ENCODE peak calls at places on chromosomes 7 and 10, in ten cellular contexts. One of them, this sample, is unnamed. For H3K4me1, the result is how much of the 10 kb centered on the place peaks cover.

GRCh38 chr7:74289018-74289659 is at the start of gene CLIP2:
- DNase-seq in cardiac muscle cell: peak
- DNase-seq in left ventricle myocardium inferior: peak
- DNase-seq in fibroblast of lung: peak
- DNase-seq in tibial nerve: peak
- DNase-seq in tibial artery: peak
- DNase-seq in HCT116: peak
- DNase-seq in lower lobe of right lung: peak
- DNase-seq in CD8-positive, alpha-beta T cell: peak
- DNase-seq in adrenal gland: peak
- DNase-seq in this sample: peak

GRCh38 chr7:127876393-127876792 is 154.8 kb downstream of the LRRC4 start:
- DNase-seq in cardiac muscle cell: peak
- DNase-seq in left ventricle myocardium inferior: no peak
- DNase-seq in fibroblast of lung: peak
- DNase-seq in tibial nerve: no peak
- DNase-seq in tibial artery: no peak
- DNase-seq in HCT116: no peak
- DNase-seq in lower lobe of right lung: no peak
- DNase-seq in CD8-positive, alpha-beta T cell: no peak
- DNase-seq in adrenal gland: no peak
- DNase-seq in this sample: no peak

GRCh38 chr7:66150471-66150870 is 35.8 kb downstream of the CRCP start:
- DNase-seq in cardiac muscle cell: peak
- DNase-seq in left ventricle myocardium inferior: peak
- DNase-seq in fibroblast of lung: peak
- DNase-seq in tibial nerve: peak
- DNase-seq in tibial artery: peak
- DNase-seq in HCT116: no peak
- DNase-seq in lower lobe of right lung: no peak
- DNase-seq in CD8-positive, alpha-beta T cell: no peak
- DNase-seq in adrenal gland: peak
- DNase-seq in this sample: peak

GRCh38 chr7:132379292-132379691 is 197.0 kb downstream of the PLXNA4 start:
- DNase-seq in cardiac muscle cell: peak
- DNase-seq in left ventricle myocardium inferior: no peak
- DNase-seq in fibroblast of lung: no peak
- DNase-seq in tibial nerve: no peak
- DNase-seq in tibial artery: no peak
- DNase-seq in HCT116: no peak
- DNase-seq in lower lobe of right lung: no peak
- DNase-seq in CD8-positive, alpha-beta T cell: no peak
- DNase-seq in adrenal gland: no peak
- DNase-seq in this sample: no peak

GRCh38 chr7:81267508-81267907 is 348.7 kb upstream of the SEMA3C start:
- DNase-seq in cardiac muscle cell: peak
- DNase-seq in left ventricle myocardium inferior: no peak
- DNase-seq in fibroblast of lung: peak
- DNase-seq in tibial nerve: no peak
- DNase-seq in tibial artery: no peak
- DNase-seq in HCT116: no peak
- DNase-seq in lower lobe of right lung: no peak
- DNase-seq in CD8-positive, alpha-beta T cell: no peak
- DNase-seq in adrenal gland: no peak
- DNase-seq in this sample: no peak

GRCh38 chr7:93442478-93443224 is 131.9 kb downstream of the CALCR start:
- DNase-seq in cardiac muscle cell: peak
- DNase-seq in left ventricle myocardium inferior: no peak
- DNase-seq in fibroblast of lung: peak
- DNase-seq in tibial nerve: no peak
- DNase-seq in tibial artery: no peak
- DNase-seq in HCT116: peak
- DNase-seq in lower lobe of right lung: no peak
- DNase-seq in CD8-positive, alpha-beta T cell: no peak
- DNase-seq in adrenal gland: peak
- DNase-seq in this sample: peak

GRCh38 chr7:42883950-42884349 is 27.9 kb downstream of the C7orf25 start:
- DNase-seq in cardiac muscle cell: peak
- DNase-seq in left ventricle myocardium inferior: peak
- DNase-seq in fibroblast of lung: peak
- DNase-seq in tibial nerve: no peak
- DNase-seq in tibial artery: no peak
- DNase-seq in HCT116: no peak
- DNase-seq in lower lobe of right lung: peak
- DNase-seq in CD8-positive, alpha-beta T cell: no peak
- DNase-seq in adrenal gland: peak
- DNase-seq in this sample: no peak

GRCh38 chr7:150520145-150520544 is 5.5 kb downstream of the GIMAP7 start:
- DNase-seq in cardiac muscle cell: no peak
- DNase-seq in left ventricle myocardium inferior: no peak
- DNase-seq in fibroblast of lung: no peak
- DNase-seq in tibial nerve: no peak
- DNase-seq in tibial artery: no peak
- DNase-seq in HCT116: no peak
- DNase-seq in lower lobe of right lung: no peak
- DNase-seq in CD8-positive, alpha-beta T cell: no peak
- DNase-seq in adrenal gland: no peak
- DNase-seq in this sample: no peak

GRCh38 chr7:140649566-140650205 is 9.1 kb upstream of the DENND2A start:
- DNase-seq in cardiac muscle cell: no peak
- DNase-seq in left ventricle myocardium inferior: no peak
- DNase-seq in fibroblast of lung: peak
- DNase-seq in tibial nerve: no peak
- DNase-seq in tibial artery: peak
- DNase-seq in HCT116: no peak
- DNase-seq in lower lobe of right lung: no peak
- DNase-seq in CD8-positive, alpha-beta T cell: no peak
- DNase-seq in adrenal gland: no peak
- DNase-seq in this sample: no peak

GRCh38 chr7:127953423-127953822 is 77.8 kb downstream of the LRRC4 start:
- DNase-seq in cardiac muscle cell: no peak
- DNase-seq in left ventricle myocardium inferior: no peak
- DNase-seq in fibroblast of lung: no peak
- DNase-seq in tibial nerve: no peak
- DNase-seq in tibial artery: no peak
- DNase-seq in HCT116: no peak
- DNase-seq in lower lobe of right lung: no peak
- DNase-seq in CD8-positive, alpha-beta T cell: no peak
- DNase-seq in adrenal gland: no peak
- DNase-seq in this sample: no peak

GRCh38 chr7:156895024-156895780 is 2.2 kb upstream of the LMBR1 start:
- DNase-seq in cardiac muscle cell: no peak
- DNase-seq in left ventricle myocardium inferior: no peak
- DNase-seq in fibroblast of lung: no peak
- DNase-seq in tibial nerve: no peak
- DNase-seq in tibial artery: peak
- DNase-seq in HCT116: no peak
- DNase-seq in lower lobe of right lung: no peak
- DNase-seq in CD8-positive, alpha-beta T cell: no peak
- DNase-seq in adrenal gland: peak
- DNase-seq in this sample: no peak

GRCh38 chr7:28155019-28155660 is 25.5 kb downstream of the JAZF1 start:
- DNase-seq in cardiac muscle cell: no peak
- DNase-seq in left ventricle myocardium inferior: no peak
- DNase-seq in fibroblast of lung: no peak
- DNase-seq in tibial nerve: no peak
- DNase-seq in tibial artery: no peak
- DNase-seq in HCT116: no peak
- DNase-seq in lower lobe of right lung: no peak
- DNase-seq in CD8-positive, alpha-beta T cell: no peak
- DNase-seq in adrenal gland: no peak
- DNase-seq in this sample: no peak
- H3K4me1 ChIP-seq in cardiac muscle cell: under half
- H3K4me1 ChIP-seq in left ventricle myocardium inferior: half or more
- H3K4me1 ChIP-seq in fibroblast of lung: under half
- H3K4me1 ChIP-seq in tibial nerve: under half
- H3K4me1 ChIP-seq in tibial artery: under half
- H3K4me1 ChIP-seq in HCT116: under half
- H3K4me1 ChIP-seq in lower lobe of right lung: under half
- H3K4me1 ChIP-seq in CD8-positive, alpha-beta T cell: under half
- H3K4me1 ChIP-seq in adrenal gland: under half
- H3K4me1 ChIP-seq in this sample: under half

DNA sequence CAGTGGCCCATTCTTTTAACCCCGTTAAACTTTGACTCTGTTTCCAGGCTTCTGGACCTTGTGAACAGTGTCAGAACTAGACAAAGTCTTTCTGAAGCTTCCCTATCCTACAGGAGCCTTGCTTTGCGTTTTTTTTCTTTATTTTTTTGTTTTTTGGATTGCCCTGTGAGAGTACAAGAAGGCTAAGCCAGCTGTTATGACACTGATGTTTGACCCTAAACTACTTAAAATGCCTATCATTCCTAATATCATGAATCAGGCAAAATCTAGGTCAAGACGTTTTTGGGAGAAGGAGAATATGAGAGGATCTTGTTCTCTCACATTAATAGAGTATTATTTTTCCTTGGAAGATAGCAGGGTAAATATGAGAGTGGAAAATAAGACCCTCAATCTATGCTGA is 79.8 kb downstream of the EPDR1 start:
- DNase-seq in cardiac muscle cell: peak
- DNase-seq in left ventricle myocardium inferior: no peak
- DNase-seq in fibroblast of lung: peak
- DNase-seq in tibial nerve: no peak
- DNase-seq in tibial artery: no peak
- DNase-seq in HCT116: no peak
- DNase-seq in lower lobe of right lung: no peak
- DNase-seq in CD8-positive, alpha-beta T cell: no peak
- DNase-seq in adrenal gland: no peak
- DNase-seq in this sample: no peak
- H3K27ac ChIP-seq in cardiac muscle cell: no peak
- H3K27ac ChIP-seq in left ventricle myocardium inferior: no peak
- H3K27ac ChIP-seq in fibroblast of lung: peak
- H3K27ac ChIP-seq in tibial nerve: no peak
- H3K27ac ChIP-seq in tibial artery: peak
- H3K27ac ChIP-seq in HCT116: no peak
- H3K27ac ChIP-seq in lower lobe of right lung: peak
- H3K27ac ChIP-seq in CD8-positive, alpha-beta T cell: no peak
- H3K27ac ChIP-seq in adrenal gland: peak
- H3K27ac ChIP-seq in this sample: no peak

GRCh38 chr10:79111846-79112614 is 43.3 kb downstream of the ZMIZ1 start:
- DNase-seq in cardiac muscle cell: no peak
- DNase-seq in left ventricle myocardium inferior: peak
- DNase-seq in fibroblast of lung: no peak
- DNase-seq in tibial nerve: no peak
- DNase-seq in tibial artery: no peak
- DNase-seq in HCT116: no peak
- DNase-seq in lower lobe of right lung: peak
- DNase-seq in CD8-positive, alpha-beta T cell: no peak
- DNase-seq in adrenal gland: no peak
- DNase-seq in this sample: no peak

GRCh38 chr10:79111427-79111826 is 42.7 kb downstream of the ZMIZ1 start:
- DNase-seq in cardiac muscle cell: no peak
- DNase-seq in left ventricle myocardium inferior: no peak
- DNase-seq in fibroblast of lung: peak
- DNase-seq in tibial nerve: no peak
- DNase-seq in tibial artery: no peak
- DNase-seq in HCT116: no peak
- DNase-seq in lower lobe of right lung: no peak
- DNase-seq in CD8-positive, alpha-beta T cell: no peak
- DNase-seq in adrenal gland: no peak
- DNase-seq in this sample: no peak

GRCh38 chr10:79112898-79113431 is 44.2 kb downstream of the ZMIZ1 start:
- DNase-seq in cardiac muscle cell: peak
- DNase-seq in left ventricle myocardium inferior: peak
- DNase-seq in fibroblast of lung: peak
- DNase-seq in tibial nerve: no peak
- DNase-seq in tibial artery: peak
- DNase-seq in HCT116: no peak
- DNase-seq in lower lobe of right lung: peak
- DNase-seq in CD8-positive, alpha-beta T cell: no peak
- DNase-seq in adrenal gland: peak
- DNase-seq in this sample: no peak

GRCh38 chr10:79115302-79115701 is 46.5 kb downstream of the ZMIZ1 start:
- DNase-seq in cardiac muscle cell: no peak
- DNase-seq in left ventricle myocardium inferior: no peak
- DNase-seq in fibroblast of lung: no peak
- DNase-seq in tibial nerve: no peak
- DNase-seq in tibial artery: no peak
- DNase-seq in HCT116: no peak
- DNase-seq in lower lobe of right lung: no peak
- DNase-seq in CD8-positive, alpha-beta T cell: no peak
- DNase-seq in adrenal gland: no peak
- DNase-seq in this sample: no peak

GRCh38 chr10:79113827-79114226 is 45.1 kb downstream of the ZMIZ1 start:
- DNase-seq in cardiac muscle cell: no peak
- DNase-seq in left ventricle myocardium inferior: no peak
- DNase-seq in fibroblast of lung: peak
- DNase-seq in tibial nerve: no peak
- DNase-seq in tibial artery: no peak
- DNase-seq in HCT116: no peak
- DNase-seq in lower lobe of right lung: no peak
- DNase-seq in CD8-positive, alpha-beta T cell: no peak
- DNase-seq in adrenal gland: no peak
- DNase-seq in this sample: no peak
- H3K4me1 ChIP-seq in cardiac muscle cell: half or more
- H3K4me1 ChIP-seq in left ventricle myocardium inferior: half or more
- H3K4me1 ChIP-seq in fibroblast of lung: under half
- H3K4me1 ChIP-seq in tibial nerve: half or more
- H3K4me1 ChIP-seq in tibial artery: under half
- H3K4me1 ChIP-seq in HCT116: under half
- H3K4me1 ChIP-seq in lower lobe of right lung: half or more
- H3K4me1 ChIP-seq in CD8-positive, alpha-beta T cell: under half
- H3K4me1 ChIP-seq in adrenal gland: under half
- H3K4me1 ChIP-seq in this sample: under half

GRCh38 chr10:44033008-44033407 is 351.9 kb downstream of the CXCL12 start:
- DNase-seq in cardiac muscle cell: peak
- DNase-seq in left ventricle myocardium inferior: no peak
- DNase-seq in fibroblast of lung: peak
- DNase-seq in tibial nerve: no peak
- DNase-seq in tibial artery: no peak
- DNase-seq in HCT116: no peak
- DNase-seq in lower lobe of right lung: no peak
- DNase-seq in CD8-positive, alpha-beta T cell: no peak
- DNase-seq in adrenal gland: no peak
- DNase-seq in this sample: no peak

GRCh38 chr10:44035474-44036197 is 349.3 kb downstream of the CXCL12 start:
- DNase-seq in cardiac muscle cell: no peak
- DNase-seq in left ventricle myocardium inferior: no peak
- DNase-seq in fibroblast of lung: no peak
- DNase-seq in tibial nerve: no peak
- DNase-seq in tibial artery: no peak
- DNase-seq in HCT116: no peak
- DNase-seq in lower lobe of right lung: no peak
- DNase-seq in CD8-positive, alpha-beta T cell: no peak
- DNase-seq in adrenal gland: no peak
- DNase-seq in this sample: peak

GRCh38 chr10:44039599-44039998 is 345.3 kb downstream of the CXCL12 start:
- DNase-seq in cardiac muscle cell: peak
- DNase-seq in left ventricle myocardium inferior: no peak
- DNase-seq in fibroblast of lung: peak
- DNase-seq in tibial nerve: no peak
- DNase-seq in tibial artery: no peak
- DNase-seq in HCT116: no peak
- DNase-seq in lower lobe of right lung: no peak
- DNase-seq in CD8-positive, alpha-beta T cell: no peak
- DNase-seq in adrenal gland: no peak
- DNase-seq in this sample: no peak

GRCh38 chr10:44034946-44035345 is 350.0 kb downstream of the CXCL12 start:
- DNase-seq in cardiac muscle cell: no peak
- DNase-seq in left ventricle myocardium inferior: no peak
- DNase-seq in fibroblast of lung: no peak
- DNase-seq in tibial nerve: no peak
- DNase-seq in tibial artery: no peak
- DNase-seq in HCT116: no peak
- DNase-seq in lower lobe of right lung: no peak
- DNase-seq in CD8-positive, alpha-beta T cell: no peak
- DNase-seq in adrenal gland: no peak
- DNase-seq in this sample: no peak

GRCh38 chr10:44036425-44036824 is 348.5 kb downstream of the CXCL12 start:
- DNase-seq in cardiac muscle cell: no peak
- DNase-seq in left ventricle myocardium inferior: no peak
- DNase-seq in fibroblast of lung: no peak
- DNase-seq in tibial nerve: no peak
- DNase-seq in tibial artery: no peak
- DNase-seq in HCT116: no peak
- DNase-seq in lower lobe of right lung: no peak
- DNase-seq in CD8-positive, alpha-beta T cell: no peak
- DNase-seq in adrenal gland: no peak
- DNase-seq in this sample: peak
- H3K27ac ChIP-seq in cardiac muscle cell: no peak
- H3K27ac ChIP-seq in left ventricle myocardium inferior: no peak
- H3K27ac ChIP-seq in fibroblast of lung: no peak
- H3K27ac ChIP-seq in tibial nerve: no peak
- H3K27ac ChIP-seq in tibial artery: no peak
- H3K27ac ChIP-seq in HCT116: no peak
- H3K27ac ChIP-seq in lower lobe of right lung: no peak
- H3K27ac ChIP-seq in CD8-positive, alpha-beta T cell: no peak
- H3K27ac ChIP-seq in adrenal gland: no peak
- H3K27ac ChIP-seq in this sample: no peak

This sample was measured in colonic mucosa.